ENCODE peak calls at places on chromosomes 6 and 20, in four cellular contexts. F is neural progenitor cell, O is SK-N-SH, E is MM.1S. C is an unnamed sample.

GRCh38 chr6:157101166-157101565 is 222.2 kb downstream of the TMEM242 start:
- DNase-seq in F (no peak), O (no peak), E (no peak), C (no peak)

GRCh38 chr6:135938588-135939215 is 87.2 kb downstream of the PDE7B start:
- DNase-seq in F (peak; percentile 39), O (peak; percentile 33), E (no peak), C (peak; percentile 30)

GRCh38 chr20:51287628-51288413 is 254.7 kb downstream of the NFATC2 start:
- DNase-seq in F (no peak), O (peak; percentile 36), E (no peak), C (no peak)

GRCh38 chr20:17014217-17014616 is 212.6 kb upstream of the PCSK2 start:
- DNase-seq in F (peak; percentile 33), O (peak; percentile 36), E (no peak), C (no peak)

GRCh38 chr6:11536795-11537194 is 754 bp upstream of the TMEM170B start:
- DNase-seq in F (peak; percentile 45), O (peak; percentile 10), E (peak; percentile 10), C (no peak)

GRCh38 chr6:112086744-112087135 is 542 bp downstream of the TUBE1 start:
- DNase-seq in F (peak; percentile 64), O (peak; percentile 38), E (peak; percentile 24), C (peak; percentile 61)

GRCh38 chr6:24919404-24919892 is 16.3 kb downstream of the RIPOR2 start:
- DNase-seq in F (no peak), O (no peak), E (no peak), C (no peak)

GRCh38 chr20:49351775-49352174 is 73.9 kb upstream of the ZNFX1 start:
- DNase-seq in F (no peak), O (no peak), E (no peak), C (no peak)

GRCh38 chr6:24738732-24739131 is 19.8 kb upstream of the C6orf62 start:
- DNase-seq in F (no peak), O (no peak), E (no peak), C (no peak)

GRCh38 chr20:13245250-13245723 is 24.2 kb downstream of the ISM1 start:
- DNase-seq in F (no peak), O (no peak), E (no peak), C (no peak)

GRCh38 chr20:13249118-13249859 is 28.2 kb downstream of the ISM1 start:
- DNase-seq in F (no peak), O (no peak), E (no peak), C (no peak)

GRCh38 chr20:13238001-13238653 is 17.1 kb downstream of the ISM1 start:
- DNase-seq in F (no peak), O (no peak), E (no peak), C (no peak)

GRCh38 chr20:13243826-13244376 is 22.8 kb downstream of the ISM1 start:
- DNase-seq in F (no peak), O (no peak), E (no peak), C (peak; percentile 90)
- TF ChIP-seq EZH2phosphoT487 in F (no peak), O (no peak), E (no peak), C (no peak)

GRCh38 chr6:137852346-137852745 is 14.7 kb upstream of the TNFAIP3 start:
- DNase-seq in F (no peak), O (no peak), E (no peak), C (no peak)
- H3K9ac ChIP-seq in F (no peak overlapping the region), O (no peak overlapping the region), E (no peak overlapping the region), C (no peak overlapping the region)

GRCh38 chr6:152394303-152394702 is 242.9 kb downstream of the SYNE1 start:
- DNase-seq in F (no peak), O (no peak), E (no peak), C (no peak)
- TF ChIP-seq CTCF in F (no peak), O (no peak), E (no peak), C (no peak)

GRCh38 chr6:17417817-17418216 is 24.4 kb downstream of the CAP2 start:
- DNase-seq in F (peak; percentile 72), O (peak; percentile 16), E (no peak), C (peak; percentile 95)

GRCh38 chr6:17421406-17421805 is 28.0 kb downstream of the CAP2 start:
- DNase-seq in F (no peak), O (no peak), E (no peak), C (no peak)

GRCh38 chr6:17419189-17419575 is 25.8 kb downstream of the CAP2 start:
- DNase-seq in F (no peak), O (no peak), E (no peak), C (no peak)

GRCh38 chr6:17423018-17423417 is 29.6 kb downstream of the CAP2 start:
- DNase-seq in F (no peak), O (no peak), E (no peak), C (no peak)

DNA sequence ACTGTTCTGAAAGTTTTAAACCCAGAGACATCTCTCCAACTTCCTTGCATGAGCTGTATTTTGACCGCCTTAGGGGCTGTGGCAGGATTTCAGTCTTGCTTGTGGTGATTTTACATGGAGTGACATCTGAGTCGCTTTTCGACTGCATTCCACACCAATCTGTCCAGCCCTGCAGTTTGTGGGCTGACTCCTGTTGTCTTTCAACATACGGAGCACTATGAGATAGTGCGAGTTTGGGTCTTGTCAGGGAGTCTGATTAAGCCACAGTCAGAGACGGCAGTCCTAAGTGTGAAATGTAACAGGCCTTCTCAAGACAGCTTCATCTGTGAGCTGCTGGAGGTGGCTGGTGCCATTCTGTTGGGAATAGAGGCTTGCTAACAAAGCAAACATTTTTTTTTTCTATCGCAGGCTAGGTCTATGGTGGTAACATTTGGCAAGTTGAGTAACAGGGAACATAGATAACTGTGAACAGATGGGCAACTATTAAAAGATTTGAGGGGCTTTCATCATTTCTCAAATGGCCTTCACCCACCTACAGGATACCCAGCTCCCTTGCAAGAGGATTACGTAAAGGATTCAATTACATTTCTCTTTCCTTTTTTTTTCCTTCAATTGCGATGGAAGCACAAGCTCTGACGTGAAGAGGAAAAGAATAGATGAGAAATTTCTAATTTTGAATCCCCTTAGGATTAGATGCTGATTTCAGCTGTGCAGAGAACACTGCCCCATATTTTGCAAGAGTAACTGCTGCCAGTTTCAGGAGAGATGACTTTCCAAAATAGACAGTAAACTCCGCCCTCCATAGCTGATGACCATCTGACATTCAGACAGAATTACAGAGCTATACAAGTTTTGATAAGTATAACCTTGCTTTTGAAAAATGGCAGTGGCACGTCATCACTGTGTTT is 25.1 kb downstream of the CAP2 start:
- DNase-seq in F (peak; percentile 12), O (no peak), E (no peak), C (peak; percentile 70)
- TF ChIP-seq EZH2phosphoT487 in F (no peak), O (no peak), E (no peak), C (no peak)

DNA sequence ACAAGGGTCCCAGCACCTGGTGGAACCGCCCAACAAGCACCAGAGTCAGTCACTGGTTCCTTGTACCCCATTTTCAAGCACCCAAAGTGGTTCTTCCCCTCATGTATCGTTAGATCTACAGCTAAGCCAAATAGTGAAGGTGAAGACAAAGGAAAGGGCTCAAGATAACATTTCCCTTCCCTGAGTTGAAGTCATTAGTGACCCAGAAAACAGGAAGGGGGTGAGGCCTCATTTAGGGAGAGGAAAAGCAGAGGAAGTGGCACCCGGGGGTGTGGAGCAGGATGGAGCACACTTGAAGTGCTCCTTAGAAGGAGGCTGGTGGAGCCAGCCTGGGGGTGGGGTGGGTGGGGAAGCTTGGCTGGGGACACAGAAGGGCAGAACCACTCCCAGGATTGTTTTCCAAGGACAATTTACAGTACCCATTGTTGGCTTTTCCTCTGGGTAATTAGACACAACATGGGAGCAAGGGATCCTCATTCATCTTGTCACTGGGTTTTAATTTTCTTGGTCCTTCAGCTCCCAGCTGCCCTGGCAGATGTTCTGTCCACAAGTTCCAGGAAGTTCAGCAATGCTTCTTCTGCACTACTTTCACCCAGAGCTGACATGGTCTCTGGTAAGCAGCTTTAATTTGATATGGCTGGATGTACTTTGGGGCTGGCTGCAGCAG is 73.3 kb upstream of the CD93 start:
- DNase-seq in F (no peak), O (no peak), E (no peak), C (no peak)
- H3K9ac ChIP-seq in F (no peak overlapping the region), O (no peak overlapping the region), E (no peak overlapping the region), C (no peak overlapping the region)

C was measured in PC-3.